ENCODE peak calls at places on chromosomes 7 and 10, in eight cellular contexts. One of them, this sample, is unnamed.

GRCh38 chr7:65951837-65952578 is 30.0 kb downstream of the GUSB start:
- DNase-seq in hepatocyte: no peak
- DNase-seq in tibial nerve: no peak
- DNase-seq in neuronal stem cell: no peak
- DNase-seq in stomach: no peak
- DNase-seq in iPS DF 6.9: no peak
- DNase-seq in cardiac muscle cell: peak; percentile 21
- DNase-seq in HCT116: no peak
- DNase-seq in this sample: no peak

GRCh38 chr10:91511549-91512330 is 101.6 kb downstream of the HECTD2 start:
- DNase-seq in stomach: no peak
- DNase-seq in tibial nerve: no peak
- DNase-seq in cardiac muscle cell: peak; percentile 68
- DNase-seq in HCT116: no peak
- DNase-seq in neuronal stem cell: no peak
- DNase-seq in hepatocyte: no peak
- DNase-seq in iPS DF 6.9: no peak
- DNase-seq in this sample: no peak

GRCh38 chr7:73477376-73477775 is 43.8 kb downstream of the FZD9 start:
- DNase-seq in tibial nerve: no peak
- DNase-seq in hepatocyte: no peak
- DNase-seq in HCT116: no peak
- DNase-seq in cardiac muscle cell: no peak
- DNase-seq in neuronal stem cell: no peak
- DNase-seq in stomach: no peak
- DNase-seq in iPS DF 6.9: no peak
- DNase-seq in this sample: no peak

GRCh38 chr7:104934665-104935064 is 79.3 kb upstream of the KMT2E start:
- DNase-seq in tibial nerve: no peak
- DNase-seq in neuronal stem cell: no peak
- DNase-seq in hepatocyte: no peak
- DNase-seq in stomach: no peak
- DNase-seq in iPS DF 6.9: no peak
- DNase-seq in HCT116: no peak
- DNase-seq in cardiac muscle cell: no peak
- DNase-seq in this sample: no peak

GRCh38 chr10:130141878-130142277 is 5.7 kb downstream of the GLRX3 start:
- DNase-seq in hepatocyte: no peak
- DNase-seq in cardiac muscle cell: no peak
- DNase-seq in tibial nerve: no peak
- DNase-seq in iPS DF 6.9: no peak
- DNase-seq in stomach: no peak
- DNase-seq in HCT116: no peak
- DNase-seq in neuronal stem cell: no peak
- DNase-seq in this sample: no peak

GRCh38 chr10:112859793-112860192 is 90.3 kb upstream of the TCF7L2 start:
- DNase-seq in tibial nerve: no peak
- DNase-seq in HCT116: no peak
- DNase-seq in cardiac muscle cell: no peak
- DNase-seq in stomach: no peak
- DNase-seq in hepatocyte: no peak
- DNase-seq in iPS DF 6.9: no peak
- DNase-seq in neuronal stem cell: no peak
- DNase-seq in this sample: no peak

GRCh38 chr7:132326878-132327589 is 249.2 kb downstream of the PLXNA4 start:
- DNase-seq in hepatocyte: no peak
- DNase-seq in cardiac muscle cell: no peak
- DNase-seq in tibial nerve: no peak
- DNase-seq in iPS DF 6.9: no peak
- DNase-seq in stomach: no peak
- DNase-seq in neuronal stem cell: no peak
- DNase-seq in HCT116: no peak
- DNase-seq in this sample: no peak

GRCh38 chr7:87797798-87798403 is 78.3 kb downstream of the SLC25A40 start:
- DNase-seq in hepatocyte: peak; percentile 54
- DNase-seq in stomach: no peak
- DNase-seq in iPS DF 6.9: peak; percentile 31
- DNase-seq in neuronal stem cell: peak; percentile 32
- DNase-seq in HCT116: peak; percentile 35
- DNase-seq in cardiac muscle cell: peak; percentile 70
- DNase-seq in tibial nerve: peak; percentile 28
- DNase-seq in this sample: no peak

GRCh38 chr10:110421512-110422138 is 76.1 kb upstream of the DUSP5 start:
- DNase-seq in stomach: no peak
- DNase-seq in hepatocyte: no peak
- DNase-seq in tibial nerve: no peak
- DNase-seq in iPS DF 6.9: no peak
- DNase-seq in cardiac muscle cell: no peak
- DNase-seq in neuronal stem cell: no peak
- DNase-seq in HCT116: no peak
- DNase-seq in this sample: no peak

GRCh38 chr10:5461201-5461585 is 38.2 kb downstream of the CALML5 start:
- DNase-seq in neuronal stem cell: no peak
- DNase-seq in cardiac muscle cell: no peak
- DNase-seq in hepatocyte: no peak
- DNase-seq in iPS DF 6.9: no peak
- DNase-seq in tibial nerve: peak; percentile 34
- DNase-seq in HCT116: no peak
- DNase-seq in stomach: no peak
- DNase-seq in this sample: no peak

GRCh38 chr7:94188350-94188749 is 184.2 kb upstream of the BET1 start:
- DNase-seq in iPS DF 6.9: no peak
- DNase-seq in HCT116: no peak
- DNase-seq in tibial nerve: no peak
- DNase-seq in cardiac muscle cell: peak; percentile 69
- DNase-seq in hepatocyte: no peak
- DNase-seq in neuronal stem cell: no peak
- DNase-seq in stomach: no peak
- DNase-seq in this sample: no peak

GRCh38 chr7:2922866-2923265 is 78.8 kb upstream of the GNA12 start:
- DNase-seq in stomach: no peak
- DNase-seq in cardiac muscle cell: no peak
- DNase-seq in tibial nerve: no peak
- DNase-seq in HCT116: no peak
- DNase-seq in iPS DF 6.9: no peak
- DNase-seq in neuronal stem cell: no peak
- DNase-seq in hepatocyte: no peak
- DNase-seq in this sample: no peak

GRCh38 chr7:123502216-123502615 is 32.2 kb downstream of the IQUB start:
- DNase-seq in cardiac muscle cell: no peak
- DNase-seq in stomach: no peak
- DNase-seq in tibial nerve: no peak
- DNase-seq in iPS DF 6.9: no peak
- DNase-seq in hepatocyte: no peak
- DNase-seq in neuronal stem cell: peak; percentile 48
- DNase-seq in HCT116: no peak
- DNase-seq in this sample: no peak

GRCh38 chr10:8129438-8129837 is 75.0 kb downstream of the GATA3 start:
- DNase-seq in cardiac muscle cell: no peak
- DNase-seq in tibial nerve: no peak
- DNase-seq in neuronal stem cell: no peak
- DNase-seq in hepatocyte: no peak
- DNase-seq in iPS DF 6.9: no peak
- DNase-seq in HCT116: no peak
- DNase-seq in stomach: no peak
- DNase-seq in this sample: no peak

GRCh38 chr7:12719141-12719919 is 31.9 kb downstream of the ARL4A start:
- DNase-seq in HCT116: no peak
- DNase-seq in neuronal stem cell: no peak
- DNase-seq in hepatocyte: no peak
- DNase-seq in iPS DF 6.9: no peak
- DNase-seq in tibial nerve: peak; percentile 27
- DNase-seq in cardiac muscle cell: peak; percentile 74
- DNase-seq in stomach: no peak
- DNase-seq in this sample: no peak

GRCh38 chr10:35834916-35835499 is 192.9 kb upstream of the FZD8 start:
- DNase-seq in hepatocyte: no peak
- DNase-seq in neuronal stem cell: no peak
- DNase-seq in cardiac muscle cell: no peak
- DNase-seq in stomach: no peak
- DNase-seq in iPS DF 6.9: no peak
- DNase-seq in HCT116: no peak
- DNase-seq in tibial nerve: no peak
- DNase-seq in this sample: no peak

GRCh38 chr7:7731732-7732131 is 13.3 kb upstream of the RPA3 start:
- DNase-seq in cardiac muscle cell: no peak
- DNase-seq in tibial nerve: no peak
- DNase-seq in hepatocyte: no peak
- DNase-seq in iPS DF 6.9: no peak
- DNase-seq in stomach: no peak
- DNase-seq in HCT116: no peak
- DNase-seq in neuronal stem cell: no peak
- DNase-seq in this sample: no peak

GRCh38 chr7:2159176-2159520 is 73.6 kb downstream of the MAD1L1 start:
- DNase-seq in stomach: no peak
- DNase-seq in cardiac muscle cell: no peak
- DNase-seq in tibial nerve: no peak
- DNase-seq in hepatocyte: no peak
- DNase-seq in HCT116: no peak
- DNase-seq in neuronal stem cell: no peak
- DNase-seq in iPS DF 6.9: peak; percentile 13
- DNase-seq in this sample: no peak

GRCh38 chr10:101829561-101830315 is 11.5 kb upstream of the OGA start:
- DNase-seq in stomach: peak; percentile 53
- DNase-seq in cardiac muscle cell: peak; percentile 51
- DNase-seq in tibial nerve: peak; percentile 37
- DNase-seq in HCT116: no peak
- DNase-seq in neuronal stem cell: peak; percentile 70
- DNase-seq in hepatocyte: peak; percentile 79
- DNase-seq in iPS DF 6.9: peak; percentile 37
- DNase-seq in this sample: no peak

GRCh38 chr10:108970016-108970415 is 953.3 kb downstream of the XPNPEP1 start:
- DNase-seq in iPS DF 6.9: peak; percentile 11
- DNase-seq in neuronal stem cell: peak; percentile 69
- DNase-seq in HCT116: no peak
- DNase-seq in hepatocyte: peak; percentile 76
- DNase-seq in stomach: no peak
- DNase-seq in tibial nerve: no peak
- DNase-seq in cardiac muscle cell: peak; percentile 2
- DNase-seq in this sample: no peak

GRCh38 chr7:142501434-142501833 is 243.6 kb upstream of the PRSS58 start:
- DNase-seq in tibial nerve: no peak
- DNase-seq in HCT116: no peak
- DNase-seq in hepatocyte: no peak
- DNase-seq in stomach: no peak
- DNase-seq in iPS DF 6.9: no peak
- DNase-seq in neuronal stem cell: no peak
- DNase-seq in cardiac muscle cell: no peak
- DNase-seq in this sample: no peak
- H3K27me3 ChIP-seq in tibial nerve: no peaks in the 10 kb centered on the region
- H3K27me3 ChIP-seq in HCT116: no peaks in the 10 kb centered on the region
- H3K27me3 ChIP-seq in hepatocyte: peaks cover 16% of the 10 kb centered on the region
- H3K27me3 ChIP-seq in stomach: no peaks in the 10 kb centered on the region
- H3K27me3 ChIP-seq in iPS DF 6.9: no peaks in the 10 kb centered on the region
- H3K27me3 ChIP-seq in neuronal stem cell: no peaks in the 10 kb centered on the region
- H3K27me3 ChIP-seq in cardiac muscle cell: no peaks in the 10 kb centered on the region
- H3K27me3 ChIP-seq in this sample: no peaks in the 10 kb centered on the region

GRCh38 chr10:43961523-43962345 is 313.1 kb upstream of the ZNF32 start:
- DNase-seq in stomach: no peak
- DNase-seq in iPS DF 6.9: no peak
- DNase-seq in hepatocyte: no peak
- DNase-seq in cardiac muscle cell: no peak
- DNase-seq in HCT116: no peak
- DNase-seq in neuronal stem cell: no peak
- DNase-seq in tibial nerve: no peak
- DNase-seq in this sample: peak; percentile 15
- H3K27ac ChIP-seq in stomach: no peak overlapping the region
- H3K27ac ChIP-seq in iPS DF 6.9: no peak overlapping the region
- H3K27ac ChIP-seq in hepatocyte: no peak overlapping the region
- H3K27ac ChIP-seq in cardiac muscle cell: no peak overlapping the region
- H3K27ac ChIP-seq in HCT116: no peak overlapping the region
- H3K27ac ChIP-seq in neuronal stem cell: no peak overlapping the region
- H3K27ac ChIP-seq in tibial nerve: no peak overlapping the region
- H3K27ac ChIP-seq in this sample: no peak overlapping the region

GRCh38 chr7:51456471-51457060 is 140.0 kb upstream of the COBL start:
- DNase-seq in stomach: no peak
- DNase-seq in tibial nerve: no peak
- DNase-seq in iPS DF 6.9: no peak
- DNase-seq in HCT116: no peak
- DNase-seq in hepatocyte: no peak
- DNase-seq in neuronal stem cell: no peak
- DNase-seq in cardiac muscle cell: no peak
- DNase-seq in this sample: no peak

GRCh38 chr7:51455513-51455912 is 138.9 kb upstream of the COBL start:
- DNase-seq in HCT116: no peak
- DNase-seq in iPS DF 6.9: no peak
- DNase-seq in neuronal stem cell: no peak
- DNase-seq in hepatocyte: no peak
- DNase-seq in tibial nerve: no peak
- DNase-seq in cardiac muscle cell: no peak
- DNase-seq in stomach: no peak
- DNase-seq in this sample: no peak

GRCh38 chr7:51455948-51456347 is 139.3 kb upstream of the COBL start:
- DNase-seq in cardiac muscle cell: no peak
- DNase-seq in stomach: no peak
- DNase-seq in tibial nerve: no peak
- DNase-seq in neuronal stem cell: no peak
- DNase-seq in HCT116: no peak
- DNase-seq in iPS DF 6.9: no peak
- DNase-seq in hepatocyte: no peak
- DNase-seq in this sample: no peak

GRCh38 chr7:51458693-51459092 is 142.1 kb upstream of the COBL start:
- DNase-seq in neuronal stem cell: no peak
- DNase-seq in iPS DF 6.9: no peak
- DNase-seq in tibial nerve: no peak
- DNase-seq in cardiac muscle cell: no peak
- DNase-seq in stomach: no peak
- DNase-seq in hepatocyte: no peak
- DNase-seq in HCT116: no peak
- DNase-seq in this sample: no peak

GRCh38 chr7:51457079-51457478 is 140.5 kb upstream of the COBL start:
- DNase-seq in iPS DF 6.9: no peak
- DNase-seq in hepatocyte: no peak
- DNase-seq in stomach: no peak
- DNase-seq in neuronal stem cell: no peak
- DNase-seq in tibial nerve: no peak
- DNase-seq in cardiac muscle cell: no peak
- DNase-seq in HCT116: no peak
- DNase-seq in this sample: no peak
- H3K27me3 ChIP-seq in iPS DF 6.9: no peaks in the 10 kb centered on the region
- H3K27me3 ChIP-seq in hepatocyte: no peaks in the 10 kb centered on the region
- H3K27me3 ChIP-seq in stomach: no peaks in the 10 kb centered on the region
- H3K27me3 ChIP-seq in neuronal stem cell: no peaks in the 10 kb centered on the region
- H3K27me3 ChIP-seq in tibial nerve: no peaks in the 10 kb centered on the region
- H3K27me3 ChIP-seq in cardiac muscle cell: no peaks in the 10 kb centered on the region
- H3K27me3 ChIP-seq in HCT116: peaks cover 16% of the 10 kb centered on the region
- H3K27me3 ChIP-seq in this sample: no peaks in the 10 kb centered on the region

GRCh38 chr7:108436906-108437305 is 19.3 kb downstream of the NRCAM start:
- DNase-seq in iPS DF 6.9: no peak
- DNase-seq in HCT116: no peak
- DNase-seq in tibial nerve: no peak
- DNase-seq in neuronal stem cell: no peak
- DNase-seq in hepatocyte: no peak
- DNase-seq in stomach: no peak
- DNase-seq in cardiac muscle cell: no peak
- DNase-seq in this sample: no peak

GRCh38 chr7:108441392-108441955 is 14.8 kb downstream of the NRCAM start:
- DNase-seq in stomach: no peak
- DNase-seq in cardiac muscle cell: no peak
- DNase-seq in iPS DF 6.9: no peak
- DNase-seq in HCT116: no peak
- DNase-seq in tibial nerve: no peak
- DNase-seq in neuronal stem cell: no peak
- DNase-seq in hepatocyte: no peak
- DNase-seq in this sample: no peak

GRCh38 chr7:108442039-108442568 is 14.1 kb downstream of the NRCAM start:
- DNase-seq in tibial nerve: no peak
- DNase-seq in cardiac muscle cell: no peak
- DNase-seq in neuronal stem cell: no peak
- DNase-seq in HCT116: peak; percentile 7
- DNase-seq in hepatocyte: no peak
- DNase-seq in stomach: no peak
- DNase-seq in iPS DF 6.9: no peak
- DNase-seq in this sample: no peak

GRCh38 chr7:108440613-108441012 is 15.6 kb downstream of the NRCAM start:
- DNase-seq in neuronal stem cell: no peak
- DNase-seq in HCT116: no peak
- DNase-seq in iPS DF 6.9: no peak
- DNase-seq in tibial nerve: no peak
- DNase-seq in stomach: no peak
- DNase-seq in hepatocyte: no peak
- DNase-seq in cardiac muscle cell: peak; percentile 51
- DNase-seq in this sample: no peak
- H3K27ac ChIP-seq in neuronal stem cell: peak overlapping the region; percentile 3
- H3K27ac ChIP-seq in HCT116: no peak overlapping the region
- H3K27ac ChIP-seq in iPS DF 6.9: no peak overlapping the region
- H3K27ac ChIP-seq in tibial nerve: no peak overlapping the region
- H3K27ac ChIP-seq in stomach: no peak overlapping the region
- H3K27ac ChIP-seq in hepatocyte: no peak overlapping the region
- H3K27ac ChIP-seq in cardiac muscle cell: no peak overlapping the region
- H3K27ac ChIP-seq in this sample: no peak overlapping the region

This sample was measured in heart right ventricle.